ENCODE peak calls at places on chromosomes 5 and 9, in four cellular contexts. O, E, N and T are unnamed samples.

GRCh38 chr5:142697356-142697807 is 11.5 kb upstream of the FGF1 start:
- DNase-seq in O (peak; percentile 40), E (no peak), N (no peak), T (no peak)

GRCh38 chr5:60210810-60211209 is 317.3 kb upstream of the PDE4D start:
- DNase-seq in O (no peak), E (no peak), N (no peak), T (no peak)

GRCh38 chr5:150181035-150181434 is 8.8 kb upstream of the SLC6A7 start:
- DNase-seq in O (no peak), E (no peak), N (no peak), T (no peak)

GRCh38 chr9:121067655-121068054 is 7.1 kb upstream of the CNTRL start:
- DNase-seq in O (no peak), E (no peak), N (no peak), T (no peak)

GRCh38 chr5:116731432-116731831 is 156.8 kb upstream of the SEMA6A start:
- DNase-seq in O (no peak), E (no peak), N (no peak), T (no peak)

GRCh38 chr5:156326718-156327259 is at the start of gene SGCD:
- DNase-seq in O (no peak), E (peak; percentile 60), N (no peak), T (peak; percentile 43)

GRCh38 chr5:82176115-82176514 is 102.0 kb downstream of the RPS23 start:
- DNase-seq in O (no peak), E (no peak), N (no peak), T (no peak)

GRCh38 chr5:102763734-102764133 is 8.6 kb downstream of the PAM start:
- DNase-seq in O (no peak), E (no peak), N (no peak), T (no peak)

GRCh38 chr9:130211548-130212226 is 39.5 kb downstream of the NCS1 start:
- DNase-seq in O (no peak), E (no peak), N (no peak), T (no peak)

GRCh38 chr9:4579011-4579410 is 83.1 kb upstream of the PLPP6 start:
- DNase-seq in O (no peak), E (no peak), N (no peak), T (no peak)
- TF ChIP-seq POLR2A in O (no peak), E (no peak), N (no peak), T (no peak)

GRCh38 chr9:36762958-36763357 is 190.3 kb downstream of the MELK start:
- DNase-seq in O (no peak), E (no peak), N (no peak), T (no peak)
- TF ChIP-seq CTCF in O (no peak), E (no peak), N (no peak), T (no peak)

GRCh38 chr5:68652507-68652906 is 437.0 kb downstream of the PIK3R1 start:
- DNase-seq in O (no peak), E (no peak), N (no peak), T (no peak)
- H3K4me3 ChIP-seq in O (no peak overlapping the region), E (no peak overlapping the region), N (no peak overlapping the region), T (no peak overlapping the region)

DNA sequence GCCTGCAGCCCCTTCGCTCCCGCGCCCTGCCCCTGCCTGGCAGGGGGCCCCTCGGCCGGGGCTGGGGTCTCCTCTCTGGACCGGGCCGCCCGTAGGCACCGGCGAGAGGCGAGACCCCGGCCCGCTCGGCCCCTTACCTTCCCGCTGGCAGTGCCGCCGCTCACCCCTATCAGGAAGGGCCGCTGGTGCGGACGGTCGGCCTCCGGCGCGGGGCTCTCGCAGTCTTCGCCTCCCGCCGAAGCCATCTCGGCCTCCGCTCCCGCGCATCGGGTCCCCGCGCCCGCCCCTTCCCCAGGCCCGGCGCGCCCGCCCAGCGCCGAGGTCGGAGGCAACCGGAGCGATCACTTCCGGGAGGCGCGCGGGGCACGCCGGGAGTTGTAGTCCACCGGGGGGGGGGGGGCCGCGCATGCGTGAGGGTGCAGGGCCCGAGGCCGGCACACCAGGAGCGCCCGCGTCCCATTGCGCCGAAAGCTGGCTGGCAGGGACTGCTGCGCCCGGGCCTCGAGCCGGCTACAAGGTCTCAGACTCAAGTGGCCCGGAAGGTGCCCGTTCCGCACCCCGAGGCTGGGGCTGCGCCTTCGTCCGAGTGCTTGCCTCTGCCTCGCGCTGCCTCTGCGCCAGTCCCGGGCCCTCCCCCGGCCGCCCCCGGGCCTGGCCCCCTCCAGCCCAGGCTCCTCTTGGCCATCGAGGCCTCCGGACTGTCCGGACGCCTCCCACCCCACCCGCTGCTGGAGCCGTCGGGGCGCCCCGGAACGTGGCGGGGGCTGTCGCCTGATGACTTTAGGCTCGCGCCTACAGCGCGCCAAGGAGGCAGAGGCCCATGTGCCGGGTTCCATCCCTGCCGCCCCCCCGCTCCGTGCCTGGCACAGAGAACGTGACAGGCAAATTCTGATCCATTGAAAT is at the start of gene UCK1:
- DNase-seq in O (peak; percentile 45), E (peak; percentile 84), N (peak; percentile 69), T (peak; percentile 93)
- TF ChIP-seq POLR2A in O (peak; percentile 30), E (peak; percentile 42), N (peak; percentile 48), T (no peak)

GRCh38 chr5:176181271-176181855 is 56.9 kb upstream of the SIMC1 start:
- DNase-seq in O (no peak), E (peak; percentile 55), N (no peak), T (peak; percentile 49)
- TF ChIP-seq CTCF in O (no peak), E (no peak), N (no peak), T (no peak)

DNA sequence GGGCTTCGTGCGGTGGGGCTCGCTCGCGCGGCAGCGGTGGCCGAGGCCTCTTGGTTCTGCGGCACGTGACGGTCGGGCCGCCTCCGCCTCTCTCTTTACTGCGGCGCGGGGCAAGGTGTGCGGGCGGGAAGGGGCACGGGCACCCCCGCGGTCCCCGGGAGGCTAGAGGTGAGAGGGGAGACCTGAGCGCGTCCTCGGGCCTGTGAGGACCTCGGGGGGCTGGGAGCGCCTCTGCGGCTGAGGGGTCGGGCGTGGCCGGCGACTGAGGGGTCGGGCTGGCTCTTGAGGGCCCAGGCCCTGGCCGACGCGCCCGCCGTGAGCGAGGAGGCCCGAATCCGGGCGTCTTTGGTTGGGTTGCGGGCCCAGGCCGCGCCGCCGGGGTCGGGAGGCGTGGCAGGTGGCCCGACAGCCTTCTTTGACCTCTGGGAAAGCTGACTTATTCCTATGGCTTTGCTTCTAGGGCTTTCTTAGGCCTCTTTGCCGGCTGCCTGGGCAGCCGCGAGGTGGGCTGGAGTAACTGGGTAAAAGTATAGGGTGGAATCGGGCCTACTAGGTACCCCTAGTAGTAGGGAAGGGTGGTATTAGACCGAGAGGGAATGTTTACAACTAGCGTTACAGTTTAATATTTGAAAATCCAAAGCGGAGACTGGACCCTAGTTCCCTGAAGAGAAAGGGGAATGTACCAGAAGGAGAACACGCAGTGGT is at the start of gene CANX:
- DNase-seq in O (no peak), E (no peak), N (no peak), T (no peak)
- H3K4me3 ChIP-seq in O (peak within 1 kb of the TSS; percentile 80), E (peak within 1 kb of the TSS; percentile 91), N (peak within 1 kb of the TSS; percentile 94), T (peak within 1 kb of the TSS; percentile 88)